ENCODE peak calls at places on chromosomes 3 and 15, in ten cellular contexts. One of them, this sample, is unnamed.

GRCh38 chr3:45644063-45644462 is 45.1 kb upstream of the SACM1L start:
- DNase-seq in NCI-H446: no peak
- DNase-seq in neural progenitor cell: no peak
- DNase-seq in A549: peak; percentile 51
- DNase-seq in endothelial cell: no peak
- DNase-seq in brain microvascular endothelial cell: peak; percentile 72
- DNase-seq in G401: no peak
- DNase-seq in tibial artery: no peak
- DNase-seq in mucosa of descending colon: no peak
- DNase-seq in CD4-positive, alpha-beta T cell: no peak
- DNase-seq in this sample: no peak

GRCh38 chr15:56598991-56599390 is 134.1 kb upstream of the MNS1 start:
- DNase-seq in NCI-H446: no peak
- DNase-seq in neural progenitor cell: no peak
- DNase-seq in A549: no peak
- DNase-seq in endothelial cell: no peak
- DNase-seq in brain microvascular endothelial cell: peak; percentile 40
- DNase-seq in G401: no peak
- DNase-seq in tibial artery: no peak
- DNase-seq in mucosa of descending colon: no peak
- DNase-seq in CD4-positive, alpha-beta T cell: no peak
- DNase-seq in this sample: no peak

GRCh38 chr3:120203016-120203415 is 82.0 kb downstream of the GPR156 start:
- DNase-seq in NCI-H446: no peak
- DNase-seq in neural progenitor cell: no peak
- DNase-seq in A549: no peak
- DNase-seq in endothelial cell: no peak
- DNase-seq in brain microvascular endothelial cell: peak; percentile 13
- DNase-seq in G401: peak; percentile 98
- DNase-seq in tibial artery: peak; percentile 68
- DNase-seq in mucosa of descending colon: peak; percentile 26
- DNase-seq in CD4-positive, alpha-beta T cell: no peak
- DNase-seq in this sample: no peak

GRCh38 chr3:114660124-114660523 is 366.3 kb downstream of the TIGIT start:
- DNase-seq in NCI-H446: no peak
- DNase-seq in neural progenitor cell: peak; percentile 29
- DNase-seq in A549: no peak
- DNase-seq in endothelial cell: no peak
- DNase-seq in brain microvascular endothelial cell: peak; percentile 65
- DNase-seq in G401: peak; percentile 75
- DNase-seq in tibial artery: peak; percentile 24
- DNase-seq in mucosa of descending colon: peak; percentile 55
- DNase-seq in CD4-positive, alpha-beta T cell: no peak
- DNase-seq in this sample: no peak

GRCh38 chr15:101428758-101429157 is 60.7 kb downstream of the PCSK6 start:
- DNase-seq in NCI-H446: no peak
- DNase-seq in neural progenitor cell: no peak
- DNase-seq in A549: no peak
- DNase-seq in endothelial cell: no peak
- DNase-seq in brain microvascular endothelial cell: no peak
- DNase-seq in G401: no peak
- DNase-seq in tibial artery: no peak
- DNase-seq in mucosa of descending colon: no peak
- DNase-seq in CD4-positive, alpha-beta T cell: no peak
- DNase-seq in this sample: peak; percentile 8

GRCh38 chr3:161171113-161171512 is 50.0 kb upstream of the NMD3 start:
- DNase-seq in NCI-H446: no peak
- DNase-seq in neural progenitor cell: no peak
- DNase-seq in A549: peak; percentile 3
- DNase-seq in endothelial cell: no peak
- DNase-seq in brain microvascular endothelial cell: peak; percentile 94
- DNase-seq in G401: peak; percentile 14
- DNase-seq in tibial artery: peak; percentile 73
- DNase-seq in mucosa of descending colon: peak; percentile 17
- DNase-seq in CD4-positive, alpha-beta T cell: no peak
- DNase-seq in this sample: no peak

GRCh38 chr3:167876603-167877325 is 141.2 kb downstream of the SERPINI1 start:
- DNase-seq in NCI-H446: no peak
- DNase-seq in neural progenitor cell: no peak
- DNase-seq in A549: no peak
- DNase-seq in endothelial cell: no peak
- DNase-seq in brain microvascular endothelial cell: peak; percentile 65
- DNase-seq in G401: no peak
- DNase-seq in tibial artery: peak; percentile 20
- DNase-seq in mucosa of descending colon: no peak
- DNase-seq in CD4-positive, alpha-beta T cell: no peak
- DNase-seq in this sample: no peak

GRCh38 chr3:129346690-129347440 is 68.2 kb downstream of the HMCES start:
- DNase-seq in NCI-H446: no peak
- DNase-seq in neural progenitor cell: no peak
- DNase-seq in A549: no peak
- DNase-seq in endothelial cell: no peak
- DNase-seq in brain microvascular endothelial cell: no peak
- DNase-seq in G401: peak; percentile 53
- DNase-seq in tibial artery: no peak
- DNase-seq in mucosa of descending colon: no peak
- DNase-seq in CD4-positive, alpha-beta T cell: no peak
- DNase-seq in this sample: no peak

GRCh38 chr3:10950476-10951294 is 41.9 kb upstream of the SLC6A1 start:
- DNase-seq in NCI-H446: no peak
- DNase-seq in neural progenitor cell: peak; percentile 54
- DNase-seq in A549: peak; percentile 53
- DNase-seq in endothelial cell: peak; percentile 37
- DNase-seq in brain microvascular endothelial cell: peak; percentile 61
- DNase-seq in G401: peak; percentile 32
- DNase-seq in tibial artery: no peak
- DNase-seq in mucosa of descending colon: peak; percentile 58
- DNase-seq in CD4-positive, alpha-beta T cell: no peak
- DNase-seq in this sample: peak; percentile 64

GRCh38 chr15:93477721-93478120 is 388.7 kb upstream of the RGMA start:
- DNase-seq in NCI-H446: no peak
- DNase-seq in neural progenitor cell: peak; percentile 38
- DNase-seq in A549: no peak
- DNase-seq in endothelial cell: no peak
- DNase-seq in brain microvascular endothelial cell: no peak
- DNase-seq in G401: no peak
- DNase-seq in tibial artery: no peak
- DNase-seq in mucosa of descending colon: no peak
- DNase-seq in CD4-positive, alpha-beta T cell: no peak
- DNase-seq in this sample: no peak

GRCh38 chr3:30511524-30512278 is 94.7 kb upstream of the TGFBR2 start:
- DNase-seq in NCI-H446: no peak
- DNase-seq in neural progenitor cell: no peak
- DNase-seq in A549: peak; percentile 92
- DNase-seq in endothelial cell: no peak
- DNase-seq in brain microvascular endothelial cell: peak; percentile 94
- DNase-seq in G401: no peak
- DNase-seq in tibial artery: no peak
- DNase-seq in mucosa of descending colon: no peak
- DNase-seq in CD4-positive, alpha-beta T cell: no peak
- DNase-seq in this sample: no peak

GRCh38 chr3:30421261-30421660 is 185.1 kb upstream of the TGFBR2 start:
- DNase-seq in NCI-H446: no peak
- DNase-seq in neural progenitor cell: no peak
- DNase-seq in A549: no peak
- DNase-seq in endothelial cell: no peak
- DNase-seq in brain microvascular endothelial cell: peak; percentile 9
- DNase-seq in G401: no peak
- DNase-seq in tibial artery: no peak
- DNase-seq in mucosa of descending colon: no peak
- DNase-seq in CD4-positive, alpha-beta T cell: no peak
- DNase-seq in this sample: no peak

This sample was measured in D341Med.